ENCODE peak calls at places on chromosome 18, in four cellular contexts. C, E, F and U are unnamed samples.

GRCh38 chr18:9858642-9859041 is 27.1 kb upstream of the TXNDC2 start:
- DNase-seq in C (no peak), E (no peak), F (no peak), U (no peak)

GRCh38 chr18:21851327-21851961 is 110.9 kb downstream of the MIB1 start:
- DNase-seq in C (peak), E (no peak), F (no peak), U (peak)

GRCh38 chr18:421236-422155 is 79.0 kb downstream of the COLEC12 start:
- DNase-seq in C (peak), E (peak), F (no peak), U (peak)

GRCh38 chr18:30358545-30358944 is 684.0 kb downstream of the DSC3 start:
- DNase-seq in C (no peak), E (peak), F (no peak), U (peak)

GRCh38 chr18:75173125-75173432 is 35.9 kb downstream of the PTGR3 start:
- DNase-seq in C (no peak), E (peak), F (no peak), U (peak)

GRCh38 chr18:69916412-69916811 is 31.3 kb downstream of the CD226 start:
- DNase-seq in C (no peak), E (peak), F (no peak), U (peak)

GRCh38 chr18:8117008-8117376 is 492.2 kb upstream of the RAB12 start:
- DNase-seq in C (peak), E (no peak), F (no peak), U (no peak)

GRCh38 chr18:56298935-56299334 is 339.5 kb downstream of the TXNL1 start:
- DNase-seq in C (peak), E (peak), F (no peak), U (peak)

GRCh38 chr18:35514283-35514682 is 16.5 kb upstream of the INO80C start:
- DNase-seq in C (no peak), E (no peak), F (no peak), U (no peak)

GRCh38 chr18:47772374-47773248 is 157.8 kb downstream of the SMAD2 start:
- DNase-seq in C (peak), E (peak), F (peak), U (peak)

GRCh38 chr18:55500316-55501086 is 87.5 kb downstream of the TCF4 start:
- DNase-seq in C (peak), E (peak), F (no peak), U (peak)

GRCh38 chr18:58630071-58630470 is 1.2 kb upstream of the ALPK2 start:
- DNase-seq in C (no peak), E (no peak), F (no peak), U (no peak)

GRCh38 chr18:74370163-74370562 is 54.5 kb downstream of the C18orf63 start:
- DNase-seq in C (peak), E (no peak), F (no peak), U (peak)

GRCh38 chr18:46332956-46333355 is 228.8 kb downstream of the HAUS1 start:
- DNase-seq in C (no peak), E (no peak), F (no peak), U (no peak)